ENCODE peak calls at places on chromosomes 2 and 18, in eight cellular contexts. S is ovary, Q is upper lobe of left lung, D is SK-N-SH, Y is stomach, G is K562, R is A549, X is suprapubic skin. K is an unnamed sample.
A peak's percentile ranks its signal among the peaks of the same experiment; 100 is the strongest.

GRCh38 chr18:21656402-21656801 is 44.3 kb downstream of the SNRPD1 start:
- DNase-seq in Y (no peak), R (no peak), S (no peak), Q (no peak), X (no peak), G (no peak), D (no peak), K (no peak)

GRCh38 chr2:143284087-143284675 is 155.0 kb downstream of the ARHGAP15 start:
- DNase-seq in Y (no peak), G (peak; percentile 9), R (peak; percentile 5), X (no peak), D (peak; percentile 16), S (no peak), Q (no peak), K (no peak)

GRCh38 chr2:27799646-27800010 is 28.1 kb downstream of the MRPL33 start:
- DNase-seq in G (no peak), Q (no peak), X (no peak), S (no peak), D (no peak), Y (no peak), R (peak; percentile 47), K (no peak)

GRCh38 chr2:238290079-238290478 is 1.7 kb upstream of the PER2 start:
- DNase-seq in Q (no peak), S (no peak), Y (peak; percentile 90), X (peak; percentile 89), D (no peak), G (peak; percentile 51), R (peak; percentile 89), K (peak; percentile 32)

GRCh38 chr2:10923007-10923372 is 11.3 kb downstream of the KCNF1 start:
- DNase-seq in S (no peak), G (no peak), X (peak; percentile 56), R (no peak), Y (no peak), Q (no peak), D (no peak), K (no peak)

GRCh38 chr2:239153806-239154591 is 246.8 kb downstream of the HDAC4 start:
- DNase-seq in R (no peak), Q (no peak), X (peak; percentile 69), S (no peak), D (no peak), Y (peak; percentile 21), G (no peak), K (peak; percentile 10)

GRCh38 chr2:106885981-106886915 is at the start of gene ST6GAL2:
- DNase-seq in S (no peak), R (peak; percentile 18), Y (no peak), X (no peak), D (peak; percentile 85), G (no peak), Q (peak; percentile 81), K (no peak)

GRCh38 chr2:231683292-231683898 is 24.9 kb upstream of the PTMA start:
- DNase-seq in Q (no peak), R (no peak), S (no peak), X (no peak), G (no peak), D (no peak), Y (no peak), K (no peak)

GRCh38 chr2:171390941-171391516 is 42.8 kb downstream of the METTL8 start:
- DNase-seq in Y (no peak), D (no peak), Q (no peak), G (no peak), X (no peak), S (no peak), R (no peak), K (no peak)

GRCh38 chr2:128282246-128282975 is 36.3 kb downstream of the HS6ST1 start:
- DNase-seq in S (no peak), R (no peak), G (no peak), Q (peak; percentile 82), X (no peak), D (peak; percentile 82), Y (no peak), K (no peak)
- H3K4me1 ChIP-seq in S (peaks cover 33% of the 10 kb centered on the region), R (no peaks in the 10 kb centered on the region), G (no peaks in the 10 kb centered on the region), Q (peaks cover 32% of the 10 kb centered on the region), X (peaks cover 53% of the 10 kb centered on the region), D (peaks cover 57% of the 10 kb centered on the region), Y (peaks cover 63% of the 10 kb centered on the region), K (peaks cover 32% of the 10 kb centered on the region)

GRCh38 chr18:26778054-26778393 is 87.5 kb downstream of the AQP4 start:
- DNase-seq in S (no peak), G (no peak), X (no peak), D (no peak), R (no peak), Q (no peak), Y (no peak), K (no peak)

GRCh38 chr18:26768388-26768787 is 97.1 kb downstream of the AQP4 start:
- DNase-seq in X (no peak), G (no peak), S (no peak), D (no peak), R (no peak), Q (no peak), Y (no peak), K (no peak)

GRCh38 chr18:26777316-26778053 is 88.0 kb downstream of the AQP4 start:
- DNase-seq in X (no peak), Y (no peak), D (no peak), R (no peak), S (no peak), G (no peak), Q (no peak), K (no peak)

GRCh38 chr18:26771524-26771923 is 94.0 kb downstream of the AQP4 start:
- DNase-seq in Y (peak; percentile 34), S (no peak), R (no peak), X (no peak), D (no peak), G (no peak), Q (no peak), K (no peak)

DNA sequence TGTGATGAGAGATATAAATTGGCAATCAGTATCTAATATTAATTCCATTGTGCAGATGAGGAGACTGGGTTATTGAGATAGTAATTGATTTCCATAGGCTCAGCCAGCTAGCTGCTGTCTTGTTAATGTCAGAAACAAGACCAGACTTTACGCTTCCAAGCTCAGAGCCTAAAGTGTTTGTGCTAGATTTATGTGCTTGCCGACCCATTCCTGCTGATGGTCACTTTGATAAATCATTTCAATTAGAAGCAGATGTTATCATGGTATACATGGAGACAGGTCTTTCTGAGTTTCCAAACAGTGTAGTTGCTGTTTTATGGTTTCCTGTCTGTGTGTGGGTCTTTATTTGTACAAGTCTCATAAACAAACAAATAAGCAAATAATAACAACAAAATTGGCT is 92.8 kb downstream of the AQP4 start:
- DNase-seq in G (no peak), Y (no peak), R (no peak), D (peak; percentile 39), X (no peak), S (no peak), Q (no peak), K (no peak)
- TF ChIP-seq EP300 in G (no peak), Y (no peak), R (no peak), D (peak; percentile 94), X (no peak), S (no peak), Q (no peak), K (no peak)

GRCh38 chr2:26172189-26172865 is 561 bp upstream of the GAREM2 start:
- DNase-seq in D (no peak), X (peak; percentile 72), Q (peak; percentile 83), R (peak; percentile 40), Y (no peak), G (peak; percentile 80), S (no peak), K (no peak)
- H3K4me3 ChIP-seq in D (peak overlapping the region; percentile 43), X (peak overlapping the region; percentile 51), Q (no peak overlapping the region), R (peak overlapping the region; percentile 68), Y (peak overlapping the region; percentile 57), G (peak overlapping the region; percentile 24), S (no peak overlapping the region), K (no peak overlapping the region)

DNA sequence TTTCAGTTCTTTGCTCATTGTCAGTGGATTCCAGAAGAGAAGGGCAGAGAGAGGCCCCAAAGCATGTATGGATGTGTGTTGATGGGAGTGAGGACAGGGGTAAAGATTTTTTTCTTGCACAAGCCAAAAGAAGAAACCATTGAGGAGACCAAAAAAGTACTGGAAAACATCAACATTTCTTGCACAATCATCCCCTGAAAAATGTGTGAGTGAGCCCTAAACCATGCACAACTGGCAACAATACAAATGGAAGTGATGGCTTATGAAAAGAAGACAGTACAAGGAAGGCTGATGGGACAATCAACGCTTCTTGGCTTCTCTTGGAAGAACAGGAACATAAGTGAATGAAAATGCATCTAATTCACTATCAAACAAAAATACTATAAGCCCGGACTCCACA is 5.6 kb upstream of the SMAD7 start:
- DNase-seq in S (no peak), R (no peak), Q (no peak), Y (no peak), G (no peak), D (no peak), X (no peak), K (peak; percentile 57)
- H3K4me1 ChIP-seq in S (peaks cover 15% of the 10 kb centered on the region), R (peaks cover 45% of the 10 kb centered on the region), Q (peaks cover 51% of the 10 kb centered on the region), Y (peaks cover 52% of the 10 kb centered on the region), G (peaks cover 20% of the 10 kb centered on the region), D (peaks cover 7% of the 10 kb centered on the region), X (peaks cover 46% of the 10 kb centered on the region), K (peaks cover 54% of the 10 kb centered on the region)

GRCh38 chr2:127004893-127005600 is 101.9 kb downstream of the BIN1 start:
- DNase-seq in Q (no peak), G (no peak), D (no peak), Y (no peak), S (no peak), R (no peak), X (no peak), K (no peak)
- TF ChIP-seq EP300 in Q (no peak), G (no peak), D (no peak), Y (no peak), S (no peak), R (no peak), X (no peak), K (no peak)

GRCh38 chr2:37973615-37974353 is 48.7 kb downstream of the RMDN2 start:
- DNase-seq in Y (no peak), G (no peak), D (no peak), R (no peak), Q (no peak), S (no peak), X (no peak), K (no peak)
- H3K4me3 ChIP-seq in Y (no peak overlapping the region), G (no peak overlapping the region), D (no peak overlapping the region), R (no peak overlapping the region), Q (no peak overlapping the region), S (no peak overlapping the region), X (no peak overlapping the region), K (no peak overlapping the region)

K was measured in tibial nerve.